ENCODE peak calls at places on chromosomes 1 and 21, in five cellular contexts. L is pancreas, S is HCT116, W is psoas muscle, M is keratinocyte. Y is an unnamed sample. For H3K27me3, the result is how much of the 10 kb centered on the place peaks cover.

GRCh38 chr1:57798499-57798898 is 374.6 kb upstream of the DAB1 start:
- DNase-seq in W (no peak), M (no peak), L (no peak), S (no peak), Y (no peak)

GRCh38 chr1:56645663-56646330 is 683 bp downstream of the PRKAA2 start:
- DNase-seq in S (no peak), L (no peak), M (no peak), W (no peak), Y (no peak)

GRCh38 chr1:186082235-186082937 is 292.7 kb downstream of the TPR start:
- DNase-seq in W (peak), S (peak), L (no peak), M (peak), Y (peak)

GRCh38 chr1:209456878-209457277 is 126.6 kb upstream of the CAMK1G start:
- DNase-seq in S (no peak), L (no peak), M (no peak), W (no peak), Y (peak)

GRCh38 chr1:243727503-243728191 is 122.4 kb downstream of the AKT3 start:
- DNase-seq in S (no peak), L (no peak), M (no peak), W (no peak), Y (no peak)

GRCh38 chr1:54887665-54888071 is 673 bp upstream of the DHCR24 start:
- DNase-seq in L (no peak), M (no peak), W (peak), S (no peak), Y (peak)

GRCh38 chr1:207935166-207935583 is 24.2 kb upstream of the CD34 start:
- DNase-seq in M (no peak), L (no peak), S (no peak), W (no peak), Y (no peak)

GRCh38 chr1:28437924-28438699 is 67.7 kb upstream of the RCC1 start:
- DNase-seq in M (peak), S (peak), W (peak), L (no peak), Y (peak)

GRCh38 chr1:241844593-241844992 is 3.4 kb upstream of the EXO1 start:
- DNase-seq in S (no peak), L (no peak), M (no peak), W (no peak), Y (no peak)

GRCh38 chr1:24138481-24139158 is 4.3 kb downstream of the IL22RA1 start:
- DNase-seq in W (no peak), L (no peak), M (no peak), S (no peak), Y (no peak)

GRCh38 chr1:32924881-32925344 is 23.7 kb upstream of the TMEM54 start:
- DNase-seq in L (no peak), M (no peak), S (no peak), W (peak), Y (no peak)

GRCh38 chr1:32928285-32928684 is 27.1 kb upstream of the TMEM54 start:
- DNase-seq in S (no peak), L (no peak), M (no peak), W (no peak), Y (no peak)

GRCh38 chr1:32925360-32926142 is 24.4 kb upstream of the TMEM54 start:
- DNase-seq in W (no peak), S (no peak), M (no peak), L (no peak), Y (peak)

GRCh38 chr1:32927441-32927840 is 26.3 kb upstream of the TMEM54 start:
- DNase-seq in W (no peak), M (no peak), S (no peak), L (no peak), Y (no peak)

GRCh38 chr1:32926562-32926961 is 25.4 kb upstream of the TMEM54 start:
- DNase-seq in W (no peak), L (no peak), S (no peak), M (no peak), Y (no peak)
- TF ChIP-seq CTCF in W (no peak), L (no peak), S (no peak), M (no peak), Y (no peak)

GRCh38 chr1:19878637-19878985 is 3.6 kb upstream of the OTUD3 start:
- DNase-seq in M (no peak), S (no peak), L (no peak), W (no peak), Y (no peak)

GRCh38 chr1:19877351-19877750 is 4.8 kb upstream of the OTUD3 start:
- DNase-seq in M (no peak), L (no peak), W (no peak), S (no peak), Y (no peak)

GRCh38 chr1:19879227-19879626 is 3.0 kb upstream of the OTUD3 start:
- DNase-seq in W (no peak), L (no peak), M (no peak), S (no peak), Y (no peak)

GRCh38 chr1:19882111-19883071 is at the start of gene OTUD3:
- DNase-seq in W (peak), M (peak), L (peak), S (peak), Y (peak)

GRCh38 chr1:19877821-19878636 is 4.2 kb upstream of the OTUD3 start:
- DNase-seq in W (no peak), M (peak), L (no peak), S (no peak), Y (peak)
- H3K4me3 ChIP-seq in W (no peak), M (peak), L (no peak), S (no peak), Y (no peak)

GRCh38 chr1:3264456-3264855 is 190.0 kb upstream of the ARHGEF16 start:
- DNase-seq in M (no peak), L (no peak), W (no peak), S (no peak), Y (no peak)
- H3K27me3 ChIP-seq in M (under half), L (under half), W (under half), S (under half), Y (under half)

GRCh38 chr1:160519542-160520435 is 3.3 kb downstream of the SLAMF6 start:
- DNase-seq in M (no peak), W (no peak), L (no peak), S (no peak), Y (peak)
- TF ChIP-seq CTCF in M (no peak), W (no peak), L (no peak), S (no peak), Y (no peak)

GRCh38 chr1:60265560-60266535 is 192.3 kb upstream of the C1orf87 start:
- DNase-seq in S (no peak), L (no peak), M (no peak), W (no peak), Y (peak)
- H3K4me3 ChIP-seq in S (no peak), L (no peak), M (no peak), W (no peak), Y (no peak)

GRCh38 chr1:148354909-148355308 is 128.2 kb downstream of the PPIAL4G start:
- DNase-seq in M (no peak), S (no peak), W (no peak), L (no peak), Y (no peak)
- H3K27me3 ChIP-seq in M (under half), S (under half), W (under half), L (under half), Y (under half)

GRCh38 chr1:79353224-79353623 is 346.7 kb upstream of the ADGRL4 start:
- DNase-seq in S (peak), M (no peak), W (no peak), L (no peak), Y (peak)
- TF ChIP-seq CTCF in S (peak), M (peak), W (peak), L (no peak), Y (peak)

GRCh38 chr1:116768416-116768815 is 14.2 kb downstream of the CD2 start:
- DNase-seq in W (no peak), M (no peak), L (no peak), S (no peak), Y (no peak)
- H3K4me3 ChIP-seq in W (no peak), M (no peak), L (no peak), S (no peak), Y (no peak)

DNA sequence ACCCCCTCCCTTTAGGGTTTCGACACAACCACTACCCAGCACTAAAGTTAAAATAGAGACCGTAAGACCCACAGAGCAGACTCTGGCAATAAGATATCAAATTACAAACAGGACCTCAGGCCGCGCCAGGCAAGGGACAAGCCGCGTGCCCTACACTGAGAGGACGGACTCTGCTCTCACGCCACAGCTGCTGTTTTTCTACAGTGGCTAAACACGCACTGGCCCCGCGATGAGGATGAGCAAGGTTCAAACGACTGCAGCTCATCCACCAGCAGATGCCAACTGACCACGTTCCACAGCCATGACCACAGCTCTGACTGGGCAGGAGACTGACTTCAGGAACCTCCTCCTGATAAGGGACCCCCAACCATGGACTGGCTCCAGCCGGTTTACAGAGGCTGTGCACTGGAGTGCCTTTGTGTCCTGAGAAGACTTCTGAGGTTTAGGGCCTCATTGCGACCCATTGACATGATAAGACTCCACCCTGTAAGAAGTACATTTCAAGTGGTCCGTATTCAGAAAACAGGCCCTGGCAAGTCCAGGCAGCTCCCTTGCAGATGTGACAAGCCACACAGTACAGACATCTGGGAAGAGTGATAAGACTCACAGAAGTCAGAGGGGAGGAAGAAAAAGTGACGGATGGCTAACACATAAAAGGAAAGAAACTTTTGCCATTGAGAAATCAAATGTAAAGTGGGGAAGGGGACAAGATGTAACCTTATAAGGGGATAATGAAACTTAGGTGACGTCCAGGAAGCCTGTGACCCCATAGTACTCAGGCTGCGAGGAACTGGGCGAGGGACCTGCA is 1.5 kb upstream of the KRTAP10-6 start:
- DNase-seq in L (no peak), W (no peak), S (no peak), M (no peak), Y (peak)
- H3K27me3 ChIP-seq in L (under half), W (under half), S (under half), M (under half), Y (under half)

DNA sequence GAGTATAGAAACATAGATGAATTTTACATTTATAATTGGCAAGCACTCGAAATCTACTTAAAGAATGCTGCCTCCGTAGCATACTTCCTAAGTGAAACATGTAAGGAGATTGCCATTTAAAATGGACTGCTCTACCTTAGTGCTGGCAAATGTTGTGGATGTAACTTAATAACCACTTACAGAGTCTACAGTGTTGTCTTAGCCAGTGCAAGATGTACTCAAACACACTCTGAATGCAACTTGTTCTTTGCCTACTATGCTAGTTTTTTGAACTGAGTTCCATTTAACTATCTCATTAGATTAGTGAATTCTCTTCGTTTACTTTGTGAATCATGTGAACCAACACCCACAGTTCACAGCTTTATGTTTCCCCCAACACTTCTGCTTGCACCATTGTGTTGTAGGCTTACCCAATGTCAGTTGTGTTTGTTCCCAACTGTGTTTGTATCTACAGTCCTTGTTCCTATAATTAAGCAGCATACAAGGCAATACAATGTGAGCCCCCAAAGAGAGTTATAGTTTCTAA is 345.5 kb upstream of the LYPLAL1 start:
- DNase-seq in S (no peak), L (no peak), M (no peak), W (no peak), Y (peak)
- TF ChIP-seq CTCF in S (no peak), L (no peak), M (no peak), W (no peak), Y (no peak)